ENCODE peak calls at places on chromosomes 4 and X, in four cellular contexts. K is ovary, P is right lobe of liver, N is IMR-90. C is an unnamed sample. For H3K4me1, the result is how much of the 10 kb centered on the place peaks cover.

GRCh38 chrX:30488092-30488491 is 89.5 kb downstream of the TASL start:
- DNase-seq in P (no peak), N (peak), K (no peak), C (peak)

GRCh38 chrX:131778269-131779218 is 234.7 kb downstream of the OR13H1 start:
- DNase-seq in P (no peak), K (peak), N (peak), C (no peak)

GRCh38 chrX:151954730-151955129 is 19.7 kb downstream of the GABRE start:
- DNase-seq in P (no peak), K (no peak), N (no peak), C (no peak)

GRCh38 chr4:63349674-63350025 is 1059.6 kb downstream of the TECRL start:
- DNase-seq in P (peak), N (no peak), K (no peak), C (peak)

GRCh38 chrX:124518888-124519287 is 172.5 kb downstream of the SH2D1A start:
- DNase-seq in N (peak), K (no peak), P (no peak), C (no peak)

GRCh38 chr4:83851261-83852084 is 315.6 kb downstream of the GPAT3 start:
- DNase-seq in P (no peak), N (peak), K (no peak), C (no peak)

GRCh38 chrX:78746496-78746895 is 1.0 kb upstream of the LPAR4 start:
- DNase-seq in P (no peak), K (no peak), N (no peak), C (no peak)

GRCh38 chr4:15291133-15291532 is 136.7 kb upstream of the C1QTNF7 start:
- DNase-seq in K (no peak), P (no peak), N (no peak), C (no peak)

GRCh38 chrX:119118780-119119395 is 8.7 kb downstream of the KIAA1210 start:
- DNase-seq in K (peak), N (peak), P (no peak), C (peak)

GRCh38 chr4:140633951-140634350 is 65.2 kb upstream of the UCP1 start:
- DNase-seq in K (no peak), P (no peak), N (no peak), C (no peak)

GRCh38 chrX:71637848-71638247 is 19.5 kb upstream of the CXCR3 start:
- DNase-seq in K (no peak), P (no peak), N (peak), C (no peak)

GRCh38 chr4:68591204-68591603 is 15.1 kb upstream of the UGT2B17 start:
- DNase-seq in P (no peak), K (no peak), N (no peak), C (no peak)

GRCh38 chr4:110550260-110550659 is 72.6 kb downstream of the PITX2 start:
- DNase-seq in P (no peak), N (peak), K (no peak), C (no peak)

GRCh38 chr4:89000844-89001360 is 56.1 kb downstream of the FAM13A start:
- DNase-seq in P (no peak), K (no peak), N (peak), C (no peak)

GRCh38 chr4:70741872-70742271 is 20.1 kb downstream of the RUFY3 start:
- DNase-seq in K (no peak), P (no peak), N (peak), C (no peak)

GRCh38 chr4:8198206-8198905 is 734 bp upstream of the SH3TC1 start:
- DNase-seq in P (peak), K (no peak), N (no peak), C (no peak)

GRCh38 chrX:1392376-1393130 is 640 bp upstream of the SLC25A6 start:
- DNase-seq in K (no peak), N (peak), P (peak), C (peak)

GRCh38 chr4:915041-915474 is 17.1 kb downstream of the GAK start:
- DNase-seq in K (no peak), P (peak), N (no peak), C (no peak)

GRCh38 chrX:46757052-46757451 is 1.9 kb downstream of the SLC9A7 start:
- DNase-seq in N (no peak), P (no peak), K (no peak), C (no peak)

GRCh38 chr4:148787831-148788477 is 345.7 kb upstream of the NR3C2 start:
- DNase-seq in N (peak), K (no peak), P (no peak), C (no peak)

GRCh38 chr4:80307774-80308465 is 27.6 kb upstream of the CFAP299 start:
- DNase-seq in K (peak), P (no peak), N (peak), C (no peak)

GRCh38 chr4:105620640-105621323 is 68.4 kb downstream of the ARHGEF38 start:
- DNase-seq in P (no peak), K (no peak), N (peak), C (no peak)

DNA sequence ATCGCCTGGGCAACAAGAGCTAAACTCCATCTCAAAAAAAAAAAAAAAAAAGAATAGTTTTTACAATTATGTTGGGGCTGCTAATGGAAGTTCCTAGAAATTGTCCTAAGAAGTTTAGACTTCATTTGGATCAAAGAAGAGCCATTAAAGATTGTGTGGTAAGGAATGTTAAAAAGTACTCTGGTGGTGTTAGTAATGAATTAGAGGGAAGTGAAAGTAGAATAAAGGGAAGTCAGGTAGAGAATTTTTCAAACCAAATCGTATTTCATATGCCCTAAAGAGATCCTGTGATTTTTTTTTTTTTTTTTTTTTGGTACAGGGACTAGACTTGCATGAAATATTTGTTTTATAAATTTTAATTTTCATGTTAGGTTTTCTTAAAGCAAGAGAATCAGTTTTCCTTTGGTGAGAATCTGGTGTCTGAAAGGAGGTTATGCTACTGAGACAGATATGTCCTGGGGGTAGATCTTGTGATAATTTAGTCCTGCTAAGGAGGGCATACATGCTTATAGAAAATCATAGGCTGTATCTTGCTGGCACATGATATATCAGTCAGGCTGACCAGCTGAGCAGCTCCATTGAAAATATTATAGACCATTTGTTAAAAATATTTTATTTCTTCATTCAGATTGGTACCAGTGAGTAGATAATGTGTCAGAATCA is 10.7 kb downstream of the SEC24B start:
- DNase-seq in K (no peak), P (no peak), N (no peak), C (no peak)
- H3K4me1 ChIP-seq in K (under half), P (under half), N (under half), C (under half)

GRCh38 chrX:48677456-48678030 is 6.1 kb upstream of the WAS start:
- DNase-seq in N (no peak), P (peak), K (no peak), C (no peak)

GRCh38 chrX:48676893-48677270 is 6.7 kb upstream of the WAS start:
- DNase-seq in N (no peak), P (no peak), K (no peak), C (no peak)

GRCh38 chrX:48681539-48682183 is 1.9 kb upstream of the WAS start:
- DNase-seq in P (no peak), N (no peak), K (no peak), C (no peak)

GRCh38 chrX:48676106-48676892 is 7.3 kb upstream of the WAS start:
- DNase-seq in P (peak), N (peak), K (peak), C (peak)
- TF ChIP-seq POLR2A in P (peak), N (no peak), K (peak), C (no peak)

GRCh38 chrX:13023526-13024469 is 20.6 kb downstream of the FAM9C start:
- DNase-seq in K (no peak), N (no peak), P (no peak), C (no peak)
- H3K4me1 ChIP-seq in K (under half), N (under half), P (under half), C (under half)

DNA sequence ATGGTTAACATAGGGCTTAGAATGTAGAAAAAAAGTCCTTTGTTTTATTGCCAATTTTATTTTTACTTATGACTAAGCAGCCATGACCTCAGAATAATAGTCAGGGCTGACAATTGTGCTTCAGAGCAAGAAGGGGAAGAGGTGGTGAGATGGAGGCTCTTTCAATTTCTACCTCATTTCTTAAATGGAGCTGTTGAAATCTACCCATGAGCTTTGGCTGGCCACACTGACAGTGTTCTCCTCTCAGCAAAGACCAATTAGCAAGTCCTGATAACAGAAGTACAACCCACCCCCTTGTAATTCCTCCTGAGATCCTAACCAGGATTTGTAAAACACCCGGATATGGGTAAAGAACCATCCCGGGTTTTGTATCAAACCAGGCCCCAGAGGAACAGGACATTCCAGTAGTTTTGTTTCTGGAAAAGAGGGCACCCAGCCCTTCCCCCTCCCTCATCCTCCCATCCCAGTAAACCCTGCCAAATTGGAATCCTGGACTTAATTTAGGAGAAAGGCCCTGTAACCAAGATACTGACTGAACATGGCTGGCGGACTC is at the start of gene HEPH:
- DNase-seq in N (peak), P (no peak), K (peak), C (peak)
- TF ChIP-seq POLR2A in N (no peak), P (no peak), K (no peak), C (no peak)

DNA sequence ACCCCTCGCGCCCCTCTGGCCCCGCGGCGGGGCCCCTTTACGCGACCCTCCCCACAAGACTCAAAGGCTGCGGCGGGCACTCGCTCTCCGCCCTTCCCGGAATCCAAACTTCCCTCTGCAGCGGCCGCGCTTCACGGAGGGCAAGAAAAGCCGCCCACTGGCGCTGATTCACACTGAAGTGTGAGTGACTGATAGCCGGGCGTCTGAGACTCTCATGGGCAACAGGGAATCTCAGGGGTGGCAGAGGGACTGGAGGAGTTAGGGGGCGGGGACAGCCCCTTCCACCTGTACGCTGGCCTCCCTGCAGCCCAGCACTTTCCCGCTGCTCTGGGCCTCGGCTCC is 664 bp downstream of the SH3BP2 start:
- DNase-seq in K (peak), P (peak), N (peak), C (no peak)
- H3K4me1 ChIP-seq in K (under half), P (half or more), N (under half), C (half or more)

GRCh38 chr4:99352602-99353580 is at the start of gene ADH1C:
- DNase-seq in N (peak), K (no peak), P (no peak), C (no peak)
- TF ChIP-seq POLR2A in N (no peak), K (no peak), P (peak), C (no peak)

GRCh38 chr4:120733054-120733453 is 189.5 kb downstream of the PRDM5 start:
- DNase-seq in K (no peak), N (no peak), P (no peak), C (no peak)

GRCh38 chr4:120733968-120734367 is 188.6 kb downstream of the PRDM5 start:
- DNase-seq in P (no peak), K (no peak), N (no peak), C (no peak)

GRCh38 chr4:120730777-120731320 is 191.7 kb downstream of the PRDM5 start:
- DNase-seq in P (no peak), N (no peak), K (no peak), C (no peak)

GRCh38 chr4:120736312-120736711 is 186.2 kb downstream of the PRDM5 start:
- DNase-seq in K (no peak), P (no peak), N (no peak), C (no peak)

GRCh38 chr4:120731561-120731960 is 191.0 kb downstream of the PRDM5 start:
- DNase-seq in K (no peak), N (peak), P (no peak), C (no peak)
- H3K4me1 ChIP-seq in K (under half), N (under half), P (under half), C (under half)

DNA sequence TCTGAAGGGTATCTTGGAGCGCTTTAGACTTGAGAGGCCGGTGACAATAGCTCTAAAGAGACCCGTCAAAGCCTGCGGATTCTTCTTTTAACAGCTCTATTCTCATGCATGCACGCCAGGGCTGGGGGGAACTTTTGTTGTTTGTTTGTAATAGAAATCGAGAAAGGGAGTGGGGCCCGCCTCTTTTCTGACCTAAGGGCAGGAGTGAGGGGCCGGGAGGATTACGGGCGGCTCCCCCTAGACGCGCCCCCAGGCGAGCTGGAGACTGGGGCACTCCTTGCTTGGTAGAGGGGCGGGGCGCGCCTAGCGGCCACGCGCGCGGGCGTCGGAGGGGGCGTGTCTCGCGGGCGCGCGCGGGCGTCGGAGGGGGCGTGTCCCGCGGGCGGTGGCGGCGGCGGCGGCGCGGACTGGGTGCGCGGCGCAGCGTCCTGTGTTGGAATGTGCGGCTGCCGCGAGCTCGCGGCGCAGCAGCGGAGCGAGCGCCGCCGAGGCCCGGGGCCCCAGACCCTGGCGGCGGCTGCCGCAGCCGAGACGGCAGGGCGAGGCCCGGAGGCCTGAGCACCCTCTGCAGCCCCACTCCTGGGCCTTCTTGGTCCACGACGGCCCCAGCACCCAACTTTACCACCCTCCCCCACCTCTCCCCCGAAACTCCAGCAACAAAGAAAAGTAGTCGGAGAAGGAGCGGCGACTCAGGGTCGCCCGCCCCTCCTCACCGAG is at the start of gene REST:
- DNase-seq in P (peak), N (peak), K (peak), C (peak)
- TF ChIP-seq POLR2A in P (peak), N (no peak), K (peak), C (no peak)

GRCh38 chrX:136783159-136783558 is 2.4 kb upstream of the ARHGEF6 start:
- DNase-seq in P (no peak), N (no peak), K (no peak), C (no peak)

GRCh38 chrX:136780738-136781137 is at the start of gene ARHGEF6:
- DNase-seq in N (no peak), K (no peak), P (no peak), C (peak)

GRCh38 chrX:136779346-136779781 is 1.4 kb downstream of the ARHGEF6 start:
- DNase-seq in P (no peak), K (no peak), N (no peak), C (no peak)

GRCh38 chrX:136780241-136780640 is 491 bp downstream of the ARHGEF6 start:
- DNase-seq in N (no peak), K (no peak), P (no peak), C (no peak)

DNA sequence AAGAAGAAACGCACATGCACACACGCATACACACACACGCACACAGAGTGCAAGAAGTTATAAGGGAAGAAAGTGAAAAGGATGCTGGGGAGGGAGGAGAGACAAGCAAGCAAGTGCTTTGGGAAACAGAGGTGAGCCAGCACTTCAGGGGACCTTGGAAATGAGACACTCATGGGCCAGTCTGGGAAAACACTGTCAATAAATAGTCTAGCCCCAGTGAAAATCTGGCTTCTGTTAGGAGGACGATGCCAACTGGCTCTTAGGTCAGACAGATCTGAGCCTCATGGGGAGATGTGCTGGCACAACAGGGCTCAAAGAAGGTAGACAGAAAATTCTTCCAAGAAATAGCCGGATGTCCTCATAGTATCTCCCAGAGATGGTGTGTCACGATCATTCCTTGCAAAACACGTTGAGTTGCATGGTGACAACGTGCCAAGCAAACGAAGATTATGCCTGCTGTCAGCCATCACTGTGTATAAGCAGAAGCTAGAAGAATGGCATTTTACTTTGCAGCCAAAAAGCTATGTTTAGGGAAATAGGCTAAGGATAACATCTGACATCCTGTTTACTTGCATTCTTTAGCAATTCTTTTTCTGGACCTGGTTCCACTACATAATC is 557 bp upstream of the ARHGEF6 start:
- DNase-seq in N (no peak), K (no peak), P (no peak), C (no peak)
- H3K4me1 ChIP-seq in N (under half), K (under half), P (under half), C (under half)

GRCh38 chrX:9534686-9535085 is 69.8 kb downstream of the TBL1X start:
- DNase-seq in K (no peak), P (no peak), N (peak), C (peak)

GRCh38 chrX:9535101-9535500 is 70.2 kb downstream of the TBL1X start:
- DNase-seq in P (no peak), K (no peak), N (peak), C (no peak)

GRCh38 chrX:9539611-9540387 is 74.9 kb downstream of the TBL1X start:
- DNase-seq in P (no peak), N (no peak), K (no peak), C (no peak)

GRCh38 chrX:9538544-9539045 is 73.7 kb downstream of the TBL1X start:
- DNase-seq in N (no peak), P (no peak), K (no peak), C (peak)

GRCh38 chrX:9537781-9538180 is 72.9 kb downstream of the TBL1X start:
- DNase-seq in N (no peak), K (no peak), P (no peak), C (no peak)
- TF ChIP-seq POLR2A in N (no peak), K (no peak), P (no peak), C (no peak)

C was measured in testis.